ENCODE peak calls at places on chromosomes 2 and 18, in eight cellular contexts. D is nephron progenitor cell; Q is lower lobe of right lung; Z is activated effector memory CD4-positive, alpha-beta T cell treated with Interleukin-2 at 50 U/mL for 16 hours; N is GDM1; R is hepatocyte; V is heart left ventricle; H is DMS 273 treated with DMSO at 0.1 percent for 48 hours. T is an unnamed sample.

GRCh38 chr2:127641846-127642510 is 4.0 kb upstream of the GPR17 start:
- DNase-seq in D (no peak), Q (no peak), Z (peak; percentile 49), N (peak; percentile 30), R (no peak), V (no peak), H (no peak), T (peak; percentile 16)

GRCh38 chr18:32529737-32530420 is 59.2 kb upstream of the GAREM1 start:
- DNase-seq in D (no peak), Q (no peak), Z (no peak), N (no peak), R (no peak), V (no peak), H (no peak), T (no peak)

GRCh38 chr2:68878753-68879152 is 7.6 kb upstream of the BMP10 start:
- DNase-seq in D (no peak), Q (no peak), Z (no peak), N (no peak), R (no peak), V (no peak), H (no peak), T (no peak)

GRCh38 chr2:71702071-71702970 is 249.0 kb downstream of the DYSF start:
- DNase-seq in D (no peak), Q (no peak), Z (no peak), N (no peak), R (no peak), V (no peak), H (no peak), T (no peak)

GRCh38 chr2:230924470-230925341 is at the start of gene GPR55:
- DNase-seq in D (no peak), Q (peak; percentile 48), Z (peak; percentile 39), N (peak; percentile 19), R (no peak), V (no peak), H (no peak), T (no peak)

GRCh38 chr18:12645751-12646203 is 12.1 kb downstream of the SPIRE1 start:
- DNase-seq in D (no peak), Q (peak; percentile 69), Z (no peak), N (no peak), R (peak; percentile 23), V (peak; percentile 77), H (no peak), T (no peak)

GRCh38 chr2:46847726-46848421 is 67.7 kb downstream of the MCFD2 start:
- DNase-seq in D (no peak), Q (no peak), Z (no peak), N (no peak), R (peak; percentile 41), V (no peak), H (no peak), T (no peak)

GRCh38 chr2:73217826-73218225 is 3.8 kb downstream of the SMYD5 start:
- DNase-seq in D (no peak), Q (no peak), Z (no peak), N (no peak), R (no peak), V (no peak), H (no peak), T (no peak)

GRCh38 chr2:54954705-54955357 is 95.4 kb downstream of the RTN4 start:
- DNase-seq in D (no peak), Q (no peak), Z (no peak), N (no peak), R (no peak), V (no peak), H (no peak), T (no peak)

GRCh38 chr2:17476060-17476459 is 42.2 kb downstream of the RAD51AP2 start:
- DNase-seq in D (no peak), Q (no peak), Z (no peak), N (no peak), R (no peak), V (no peak), H (no peak), T (no peak)

GRCh38 chr2:57621984-57622383 is 424.6 kb upstream of the VRK2 start:
- DNase-seq in D (no peak), Q (no peak), Z (no peak), N (no peak), R (no peak), V (no peak), H (no peak), T (no peak)

GRCh38 chr2:215415820-215416613 is 19.9 kb downstream of the FN1 start:
- DNase-seq in D (no peak), Q (no peak), Z (no peak), N (no peak), R (no peak), V (no peak), H (no peak), T (no peak)

GRCh38 chr2:194380011-194380410 is 1277.0 kb upstream of the SLC39A10 start:
- DNase-seq in D (no peak), Q (no peak), Z (no peak), N (no peak), R (no peak), V (no peak), H (no peak), T (no peak)

GRCh38 chr18:4755848-4756247 is 300.7 kb upstream of the DLGAP1 start:
- DNase-seq in D (no peak), Q (no peak), Z (no peak), N (no peak), R (no peak), V (no peak), H (no peak), T (no peak)

GRCh38 chr18:10750386-10751035 is 224.7 kb downstream of the NAPG start:
- DNase-seq in D (no peak), Q (no peak), Z (no peak), N (no peak), R (no peak), V (no peak), H (no peak), T (no peak)

GRCh38 chr2:147177449-147177848 is 667.4 kb upstream of the ACVR2A start:
- DNase-seq in D (no peak), Q (no peak), Z (no peak), N (no peak), R (no peak), V (no peak), H (no peak), T (no peak)

GRCh38 chr2:2180446-2180845 is 150.6 kb downstream of the MYT1L start:
- DNase-seq in D (no peak), Q (no peak), Z (no peak), N (no peak), R (no peak), V (no peak), H (no peak), T (no peak)

GRCh38 chr18:8908792-8909510 is 193.5 kb upstream of the NDUFV2 start:
- DNase-seq in D (no peak), Q (no peak), Z (no peak), N (no peak), R (no peak), V (no peak), H (no peak), T (no peak)

GRCh38 chr18:74234326-74235171 is 57.2 kb downstream of the CYB5A start:
- DNase-seq in D (no peak), Q (no peak), Z (no peak), N (no peak), R (peak; percentile 86), V (no peak), H (no peak), T (no peak)

GRCh38 chr2:53768233-53768542 is 584 bp downstream of the CHAC2 start:
- DNase-seq in D (peak; percentile 44), Q (no peak), Z (no peak), N (peak; percentile 41), R (peak; percentile 54), V (no peak), H (no peak), T (peak; percentile 33)

GRCh38 chr2:31387850-31388249 is 26.7 kb downstream of the XDH start:
- DNase-seq in D (no peak), Q (no peak), Z (no peak), N (no peak), R (no peak), V (no peak), H (no peak), T (no peak)

GRCh38 chr2:190819835-190820234 is 60.8 kb upstream of the GLS start:
- DNase-seq in D (no peak), Q (no peak), Z (no peak), N (no peak), R (peak; percentile 44), V (no peak), H (no peak), T (no peak)

GRCh38 chr18:11897781-11898180 is 10.3 kb downstream of the MPPE1 start:
- DNase-seq in D (no peak), Q (no peak), Z (no peak), N (no peak), R (no peak), V (no peak), H (no peak), T (no peak)

GRCh38 chr2:207792244-207792785 is 22.6 kb upstream of the FZD5 start:
- DNase-seq in D (no peak), Q (no peak), Z (no peak), N (peak; percentile 45), R (no peak), V (no peak), H (no peak), T (no peak)

GRCh38 chr2:231347081-231347480 is 48.4 kb upstream of the B3GNT7 start:
- DNase-seq in D (no peak), Q (no peak), Z (no peak), N (no peak), R (peak; percentile 44), V (no peak), H (no peak), T (no peak)

GRCh38 chr18:75097491-75098225 is 111.3 kb downstream of the PTGR3 start:
- DNase-seq in D (no peak), Q (no peak), Z (no peak), N (no peak), R (no peak), V (no peak), H (no peak), T (no peak)

GRCh38 chr2:120397362-120397811 is 51.5 kb downstream of the INHBB start:
- DNase-seq in D (no peak), Q (no peak), Z (no peak), N (no peak), R (peak; percentile 37), V (no peak), H (no peak), T (no peak)

GRCh38 chr18:23485386-23485785 is 17.9 kb upstream of the RMC1 start:
- DNase-seq in D (no peak), Q (no peak), Z (no peak), N (no peak), R (no peak), V (no peak), H (no peak), T (no peak)

GRCh38 chr2:204950695-204951094 is 405.4 kb downstream of the PARD3B start:
- DNase-seq in D (no peak), Q (no peak), Z (no peak), N (no peak), R (no peak), V (no peak), H (no peak), T (no peak)

GRCh38 chr2:160368988-160369935 is 124.3 kb downstream of the RBMS1 start:
- DNase-seq in D (no peak), Q (no peak), Z (no peak), N (no peak), R (no peak), V (no peak), H (no peak), T (no peak)

GRCh38 chr2:16191431-16192200 is 251.3 kb downstream of the MYCN start:
- DNase-seq in D (no peak), Q (no peak), Z (no peak), N (no peak), R (no peak), V (no peak), H (no peak), T (no peak)

GRCh38 chr2:106147665-106148064 is 46.4 kb downstream of the UXS1 start:
- DNase-seq in D (no peak), Q (no peak), Z (no peak), N (no peak), R (no peak), V (no peak), H (no peak), T (no peak)

GRCh38 chr2:45154606-45155155 is 145.4 kb upstream of the SIX2 start:
- DNase-seq in D (no peak), Q (no peak), Z (no peak), N (no peak), R (no peak), V (no peak), H (no peak), T (no peak)

GRCh38 chr18:46324556-46324955 is 220.4 kb downstream of the HAUS1 start:
- DNase-seq in D (no peak), Q (no peak), Z (no peak), N (no peak), R (peak; percentile 40), V (no peak), H (peak; percentile 29), T (no peak)